ENCODE peak calls at places on chromosomes 5 and 9, in ten cellular contexts. One of them, this sample, is unnamed.

GRCh38 chr5:83974151-83974822 is 253.6 kb upstream of the HAPLN1 start:
- DNase-seq in AG04449: no peak
- DNase-seq in body of pancreas: no peak
- DNase-seq in right atrium auricular region: no peak
- DNase-seq in omental fat pad: no peak
- DNase-seq in GM20000: no peak
- DNase-seq in fibroblast of the aortic adventitia: no peak
- DNase-seq in HFF-Myc: no peak
- DNase-seq in fibroblast of villous mesenchyme: no peak
- DNase-seq in brain microvascular endothelial cell: no peak
- DNase-seq in this sample: no peak

GRCh38 chr5:171757853-171758535 is 27.6 kb upstream of the SMIM23 start:
- DNase-seq in omental fat pad: no peak
- DNase-seq in fibroblast of villous mesenchyme: peak
- DNase-seq in right atrium auricular region: peak
- DNase-seq in fibroblast of the aortic adventitia: peak
- DNase-seq in body of pancreas: no peak
- DNase-seq in AG04449: peak
- DNase-seq in HFF-Myc: peak
- DNase-seq in brain microvascular endothelial cell: peak
- DNase-seq in GM20000: no peak
- DNase-seq in this sample: peak

GRCh38 chr9:135247174-135247930 is 159.9 kb downstream of the OLFM1 start:
- DNase-seq in right atrium auricular region: no peak
- DNase-seq in fibroblast of villous mesenchyme: no peak
- DNase-seq in GM20000: no peak
- DNase-seq in AG04449: no peak
- DNase-seq in brain microvascular endothelial cell: no peak
- DNase-seq in HFF-Myc: no peak
- DNase-seq in fibroblast of the aortic adventitia: no peak
- DNase-seq in body of pancreas: peak
- DNase-seq in omental fat pad: no peak
- DNase-seq in this sample: no peak

GRCh38 chr9:123225374-123225813 is 43.0 kb downstream of the STRBP start:
- DNase-seq in body of pancreas: no peak
- DNase-seq in GM20000: peak
- DNase-seq in fibroblast of villous mesenchyme: peak
- DNase-seq in brain microvascular endothelial cell: peak
- DNase-seq in right atrium auricular region: no peak
- DNase-seq in fibroblast of the aortic adventitia: peak
- DNase-seq in HFF-Myc: peak
- DNase-seq in omental fat pad: no peak
- DNase-seq in AG04449: peak
- DNase-seq in this sample: peak

GRCh38 chr5:38607930-38608545 is 51.6 kb upstream of the LIFR start:
- DNase-seq in HFF-Myc: no peak
- DNase-seq in body of pancreas: peak
- DNase-seq in AG04449: no peak
- DNase-seq in fibroblast of the aortic adventitia: peak
- DNase-seq in fibroblast of villous mesenchyme: peak
- DNase-seq in omental fat pad: no peak
- DNase-seq in brain microvascular endothelial cell: peak
- DNase-seq in right atrium auricular region: no peak
- DNase-seq in GM20000: no peak
- DNase-seq in this sample: no peak

GRCh38 chr5:174951151-174951780 is 226.9 kb downstream of the MSX2 start:
- DNase-seq in AG04449: peak
- DNase-seq in right atrium auricular region: peak
- DNase-seq in body of pancreas: peak
- DNase-seq in brain microvascular endothelial cell: peak
- DNase-seq in GM20000: peak
- DNase-seq in fibroblast of villous mesenchyme: peak
- DNase-seq in HFF-Myc: peak
- DNase-seq in omental fat pad: no peak
- DNase-seq in fibroblast of the aortic adventitia: peak
- DNase-seq in this sample: peak

GRCh38 chr5:132639706-132640130 is 18.3 kb upstream of the IL13 start:
- DNase-seq in omental fat pad: no peak
- DNase-seq in right atrium auricular region: no peak
- DNase-seq in body of pancreas: no peak
- DNase-seq in GM20000: peak
- DNase-seq in HFF-Myc: no peak
- DNase-seq in fibroblast of villous mesenchyme: no peak
- DNase-seq in AG04449: no peak
- DNase-seq in fibroblast of the aortic adventitia: no peak
- DNase-seq in brain microvascular endothelial cell: no peak
- DNase-seq in this sample: no peak

GRCh38 chr5:120254385-120254784 is 209.7 kb upstream of the PRR16 start:
- DNase-seq in GM20000: no peak
- DNase-seq in brain microvascular endothelial cell: no peak
- DNase-seq in body of pancreas: no peak
- DNase-seq in fibroblast of villous mesenchyme: no peak
- DNase-seq in AG04449: no peak
- DNase-seq in HFF-Myc: no peak
- DNase-seq in fibroblast of the aortic adventitia: no peak
- DNase-seq in omental fat pad: no peak
- DNase-seq in right atrium auricular region: no peak
- DNase-seq in this sample: no peak

GRCh38 chr9:38025166-38025565 is 43.9 kb downstream of the SHB start:
- DNase-seq in fibroblast of the aortic adventitia: no peak
- DNase-seq in body of pancreas: no peak
- DNase-seq in omental fat pad: no peak
- DNase-seq in HFF-Myc: no peak
- DNase-seq in fibroblast of villous mesenchyme: no peak
- DNase-seq in AG04449: no peak
- DNase-seq in right atrium auricular region: no peak
- DNase-seq in brain microvascular endothelial cell: no peak
- DNase-seq in GM20000: no peak
- DNase-seq in this sample: no peak

GRCh38 chr5:89694026-89694540 is 715.5 kb downstream of the CETN3 start:
- DNase-seq in body of pancreas: no peak
- DNase-seq in fibroblast of the aortic adventitia: no peak
- DNase-seq in omental fat pad: no peak
- DNase-seq in brain microvascular endothelial cell: no peak
- DNase-seq in AG04449: no peak
- DNase-seq in fibroblast of villous mesenchyme: no peak
- DNase-seq in HFF-Myc: no peak
- DNase-seq in right atrium auricular region: no peak
- DNase-seq in GM20000: no peak
- DNase-seq in this sample: no peak

GRCh38 chr5:137995747-137996123 is 37.1 kb downstream of the FAM13B start:
- DNase-seq in GM20000: no peak
- DNase-seq in fibroblast of the aortic adventitia: no peak
- DNase-seq in omental fat pad: no peak
- DNase-seq in HFF-Myc: no peak
- DNase-seq in body of pancreas: no peak
- DNase-seq in brain microvascular endothelial cell: no peak
- DNase-seq in fibroblast of villous mesenchyme: no peak
- DNase-seq in right atrium auricular region: no peak
- DNase-seq in AG04449: no peak
- DNase-seq in this sample: no peak

GRCh38 chr9:70594546-70594945 is 180.1 kb upstream of the KLF9 start:
- DNase-seq in GM20000: no peak
- DNase-seq in fibroblast of villous mesenchyme: peak
- DNase-seq in body of pancreas: no peak
- DNase-seq in HFF-Myc: no peak
- DNase-seq in AG04449: no peak
- DNase-seq in brain microvascular endothelial cell: no peak
- DNase-seq in fibroblast of the aortic adventitia: peak
- DNase-seq in right atrium auricular region: no peak
- DNase-seq in omental fat pad: no peak
- DNase-seq in this sample: no peak

GRCh38 chr5:103393131-103393754 is 134.7 kb downstream of the MACIR start:
- DNase-seq in AG04449: no peak
- DNase-seq in fibroblast of the aortic adventitia: peak
- DNase-seq in omental fat pad: no peak
- DNase-seq in fibroblast of villous mesenchyme: peak
- DNase-seq in body of pancreas: no peak
- DNase-seq in GM20000: no peak
- DNase-seq in brain microvascular endothelial cell: no peak
- DNase-seq in HFF-Myc: peak
- DNase-seq in right atrium auricular region: no peak
- DNase-seq in this sample: no peak
- TF ChIP-seq CTCF in AG04449: no peak
- TF ChIP-seq CTCF in fibroblast of the aortic adventitia: no peak
- TF ChIP-seq CTCF in omental fat pad: no peak
- TF ChIP-seq CTCF in fibroblast of villous mesenchyme: no peak
- TF ChIP-seq CTCF in body of pancreas: no peak
- TF ChIP-seq CTCF in GM20000: no peak
- TF ChIP-seq CTCF in brain microvascular endothelial cell: peak
- TF ChIP-seq CTCF in HFF-Myc: peak
- TF ChIP-seq CTCF in right atrium auricular region: no peak
- TF ChIP-seq CTCF in this sample: no peak

GRCh38 chr5:173645437-173645807 is 29.0 kb upstream of the BOD1 start:
- DNase-seq in right atrium auricular region: no peak
- DNase-seq in fibroblast of the aortic adventitia: peak
- DNase-seq in AG04449: peak
- DNase-seq in HFF-Myc: no peak
- DNase-seq in GM20000: no peak
- DNase-seq in brain microvascular endothelial cell: no peak
- DNase-seq in fibroblast of villous mesenchyme: peak
- DNase-seq in body of pancreas: no peak
- DNase-seq in omental fat pad: no peak
- DNase-seq in this sample: no peak
- TF ChIP-seq CTCF in right atrium auricular region: no peak
- TF ChIP-seq CTCF in fibroblast of the aortic adventitia: no peak
- TF ChIP-seq CTCF in AG04449: no peak
- TF ChIP-seq CTCF in HFF-Myc: no peak
- TF ChIP-seq CTCF in GM20000: no peak
- TF ChIP-seq CTCF in brain microvascular endothelial cell: no peak
- TF ChIP-seq CTCF in fibroblast of villous mesenchyme: no peak
- TF ChIP-seq CTCF in body of pancreas: no peak
- TF ChIP-seq CTCF in omental fat pad: no peak
- TF ChIP-seq CTCF in this sample: no peak

GRCh38 chr5:65926893-65927292 is 518 bp downstream of the ERBIN start:
- DNase-seq in HFF-Myc: no peak
- DNase-seq in fibroblast of villous mesenchyme: peak
- DNase-seq in omental fat pad: no peak
- DNase-seq in body of pancreas: no peak
- DNase-seq in AG04449: no peak
- DNase-seq in brain microvascular endothelial cell: no peak
- DNase-seq in fibroblast of the aortic adventitia: peak
- DNase-seq in GM20000: no peak
- DNase-seq in right atrium auricular region: no peak
- DNase-seq in this sample: no peak

GRCh38 chr5:65926276-65926761 is at the start of gene ERBIN:
- DNase-seq in fibroblast of villous mesenchyme: peak
- DNase-seq in omental fat pad: peak
- DNase-seq in GM20000: peak
- DNase-seq in body of pancreas: peak
- DNase-seq in HFF-Myc: peak
- DNase-seq in AG04449: no peak
- DNase-seq in fibroblast of the aortic adventitia: peak
- DNase-seq in brain microvascular endothelial cell: peak
- DNase-seq in right atrium auricular region: peak
- DNase-seq in this sample: peak

GRCh38 chr5:65925094-65925600 is 1.2 kb upstream of the ERBIN start:
- DNase-seq in HFF-Myc: peak
- DNase-seq in AG04449: no peak
- DNase-seq in right atrium auricular region: peak
- DNase-seq in GM20000: peak
- DNase-seq in fibroblast of the aortic adventitia: peak
- DNase-seq in fibroblast of villous mesenchyme: peak
- DNase-seq in brain microvascular endothelial cell: peak
- DNase-seq in omental fat pad: peak
- DNase-seq in body of pancreas: peak
- DNase-seq in this sample: peak

GRCh38 chr5:65924366-65925093 is 1.8 kb upstream of the ERBIN start:
- DNase-seq in brain microvascular endothelial cell: no peak
- DNase-seq in right atrium auricular region: no peak
- DNase-seq in fibroblast of the aortic adventitia: no peak
- DNase-seq in HFF-Myc: no peak
- DNase-seq in GM20000: peak
- DNase-seq in fibroblast of villous mesenchyme: no peak
- DNase-seq in omental fat pad: no peak
- DNase-seq in body of pancreas: no peak
- DNase-seq in AG04449: no peak
- DNase-seq in this sample: no peak

GRCh38 chr5:65925601-65926275 is 637 bp upstream of the ERBIN start:
- DNase-seq in body of pancreas: peak
- DNase-seq in fibroblast of the aortic adventitia: peak
- DNase-seq in right atrium auricular region: peak
- DNase-seq in omental fat pad: peak
- DNase-seq in HFF-Myc: peak
- DNase-seq in GM20000: peak
- DNase-seq in AG04449: no peak
- DNase-seq in brain microvascular endothelial cell: peak
- DNase-seq in fibroblast of villous mesenchyme: peak
- DNase-seq in this sample: peak
- TF ChIP-seq CTCF in body of pancreas: peak
- TF ChIP-seq CTCF in fibroblast of the aortic adventitia: peak
- TF ChIP-seq CTCF in right atrium auricular region: peak
- TF ChIP-seq CTCF in omental fat pad: no peak
- TF ChIP-seq CTCF in HFF-Myc: peak
- TF ChIP-seq CTCF in GM20000: peak
- TF ChIP-seq CTCF in AG04449: peak
- TF ChIP-seq CTCF in brain microvascular endothelial cell: peak
- TF ChIP-seq CTCF in fibroblast of villous mesenchyme: peak
- TF ChIP-seq CTCF in this sample: no peak

GRCh38 chr5:140881889-140882590 is at the start of gene PCDHA13:
- DNase-seq in right atrium auricular region: no peak
- DNase-seq in omental fat pad: no peak
- DNase-seq in brain microvascular endothelial cell: no peak
- DNase-seq in fibroblast of the aortic adventitia: no peak
- DNase-seq in GM20000: peak
- DNase-seq in body of pancreas: no peak
- DNase-seq in HFF-Myc: no peak
- DNase-seq in AG04449: no peak
- DNase-seq in fibroblast of villous mesenchyme: peak
- DNase-seq in this sample: peak
- TF ChIP-seq CTCF in right atrium auricular region: peak
- TF ChIP-seq CTCF in omental fat pad: no peak
- TF ChIP-seq CTCF in brain microvascular endothelial cell: peak
- TF ChIP-seq CTCF in fibroblast of the aortic adventitia: no peak
- TF ChIP-seq CTCF in GM20000: no peak
- TF ChIP-seq CTCF in body of pancreas: peak
- TF ChIP-seq CTCF in HFF-Myc: peak
- TF ChIP-seq CTCF in AG04449: no peak
- TF ChIP-seq CTCF in fibroblast of villous mesenchyme: no peak
- TF ChIP-seq CTCF in this sample: no peak

GRCh38 chr5:110045153-110045552 is 355.4 kb downstream of the MAN2A1 start:
- DNase-seq in omental fat pad: no peak
- DNase-seq in right atrium auricular region: no peak
- DNase-seq in HFF-Myc: no peak
- DNase-seq in GM20000: no peak
- DNase-seq in fibroblast of villous mesenchyme: peak
- DNase-seq in fibroblast of the aortic adventitia: peak
- DNase-seq in body of pancreas: no peak
- DNase-seq in brain microvascular endothelial cell: no peak
- DNase-seq in AG04449: peak
- DNase-seq in this sample: no peak
- TF ChIP-seq CTCF in omental fat pad: no peak
- TF ChIP-seq CTCF in right atrium auricular region: no peak
- TF ChIP-seq CTCF in HFF-Myc: no peak
- TF ChIP-seq CTCF in GM20000: no peak
- TF ChIP-seq CTCF in fibroblast of villous mesenchyme: peak
- TF ChIP-seq CTCF in fibroblast of the aortic adventitia: peak
- TF ChIP-seq CTCF in body of pancreas: no peak
- TF ChIP-seq CTCF in brain microvascular endothelial cell: peak
- TF ChIP-seq CTCF in AG04449: no peak
- TF ChIP-seq CTCF in this sample: no peak

GRCh38 chr5:116289276-116289675 is 204.5 kb downstream of the COMMD10 start:
- DNase-seq in right atrium auricular region: no peak
- DNase-seq in omental fat pad: no peak
- DNase-seq in brain microvascular endothelial cell: no peak
- DNase-seq in HFF-Myc: no peak
- DNase-seq in fibroblast of the aortic adventitia: no peak
- DNase-seq in AG04449: no peak
- DNase-seq in body of pancreas: no peak
- DNase-seq in fibroblast of villous mesenchyme: no peak
- DNase-seq in GM20000: no peak
- DNase-seq in this sample: peak
- TF ChIP-seq CTCF in right atrium auricular region: no peak
- TF ChIP-seq CTCF in omental fat pad: no peak
- TF ChIP-seq CTCF in brain microvascular endothelial cell: peak
- TF ChIP-seq CTCF in HFF-Myc: peak
- TF ChIP-seq CTCF in fibroblast of the aortic adventitia: peak
- TF ChIP-seq CTCF in AG04449: no peak
- TF ChIP-seq CTCF in body of pancreas: no peak
- TF ChIP-seq CTCF in fibroblast of villous mesenchyme: peak
- TF ChIP-seq CTCF in GM20000: no peak
- TF ChIP-seq CTCF in this sample: peak